ENCODE peak calls at places on chromosome 10, in nine cellular contexts. C is astrocyte of the spinal cord; A is lower lobe of right lung; S is AG09319; U is WTC11; M is heart right ventricle; V is CD4-positive, alpha-beta T cell; J is osteoblast; D is Calu3. K is an unnamed sample.

GRCh38 chr10:72140174-72140573 is 51.8 kb upstream of the SPOCK2 start:
- DNase-seq in C (no peak), A (no peak), S (no peak), U (no peak), M (no peak), V (no peak), J (no peak), D (no peak), K (no peak)

GRCh38 chr10:84903320-84903719 is 574.9 kb downstream of the CCSER2 start:
- DNase-seq in C (no peak), A (no peak), S (no peak), U (no peak), M (no peak), V (no peak), J (no peak), D (no peak), K (no peak)

GRCh38 chr10:61836233-61836887 is 65.1 kb upstream of the ARID5B start:
- DNase-seq in C (peak; percentile 34), A (no peak), S (no peak), U (no peak), M (no peak), V (no peak), J (no peak), D (no peak), K (no peak)

GRCh38 chr10:110501142-110501937 is 3.6 kb downstream of the DUSP5 start:
- DNase-seq in C (peak; percentile 96), A (peak; percentile 91), S (peak; percentile 71), U (peak; percentile 62), M (peak; percentile 96), V (peak; percentile 19), J (peak; percentile 96), D (peak; percentile 83), K (peak; percentile 66)

GRCh38 chr10:115727114-115727513 is 545.9 kb downstream of the GFRA1 start:
- DNase-seq in C (no peak), A (no peak), S (no peak), U (no peak), M (no peak), V (no peak), J (peak; percentile 15), D (no peak), K (no peak)

GRCh38 chr10:19169684-19170083 is 121.1 kb downstream of the MALRD1 start:
- DNase-seq in C (peak; percentile 6), A (no peak), S (no peak), U (no peak), M (no peak), V (no peak), J (no peak), D (no peak), K (no peak)

GRCh38 chr10:119680668-119681070 is 29.5 kb downstream of the BAG3 start:
- DNase-seq in C (peak; percentile 54), A (no peak), S (no peak), U (no peak), M (no peak), V (no peak), J (no peak), D (no peak), K (no peak)

GRCh38 chr10:24651923-24652322 is 71.8 kb downstream of the ARHGAP21 start:
- DNase-seq in C (no peak), A (no peak), S (no peak), U (no peak), M (no peak), V (no peak), J (no peak), D (no peak), K (no peak)

GRCh38 chr10:22321156-22321711 is 335 bp downstream of the BMI1 start:
- DNase-seq in C (peak; percentile 81), A (peak; percentile 80), S (no peak), U (peak; percentile 69), M (no peak), V (peak; percentile 43), J (peak; percentile 98), D (peak; percentile 64), K (peak; percentile 78)

GRCh38 chr10:3426190-3426845 is 253.7 kb upstream of the PITRM1 start:
- DNase-seq in C (peak; percentile 76), A (no peak), S (no peak), U (no peak), M (no peak), V (no peak), J (peak; percentile 45), D (peak; percentile 30), K (no peak)

GRCh38 chr10:13382759-13383753 is 35.0 kb upstream of the SEPHS1 start:
- DNase-seq in C (no peak), A (peak; percentile 89), S (no peak), U (peak; percentile 36), M (no peak), V (no peak), J (peak; percentile 81), D (peak; percentile 45), K (peak; percentile 87)

GRCh38 chr10:10209152-10209551 is 808.5 kb upstream of the CELF2 start:
- DNase-seq in C (no peak), A (no peak), S (peak; percentile 14), U (no peak), M (no peak), V (no peak), J (no peak), D (no peak), K (no peak)

DNA sequence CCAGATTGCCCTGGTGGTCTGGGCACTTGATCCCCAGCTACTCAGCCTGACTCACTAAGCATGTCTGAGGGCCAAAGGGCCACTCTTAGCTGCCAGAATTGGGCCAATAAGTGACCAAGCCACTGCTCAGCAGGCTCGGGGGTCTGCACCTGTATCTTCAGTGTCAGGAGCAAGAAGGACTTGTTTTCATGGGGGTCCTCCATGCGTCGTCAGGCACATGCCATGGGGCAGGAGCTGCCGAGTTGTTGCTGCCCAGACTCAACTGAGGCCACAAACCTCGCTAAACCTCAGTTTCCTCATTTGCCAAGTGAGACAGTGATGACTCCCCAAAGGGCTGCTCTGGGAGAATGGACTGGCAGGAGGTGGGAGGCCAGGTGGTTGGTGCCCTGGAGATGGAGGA is 158.6 kb upstream of the GDF10 start:
- DNase-seq in C (no peak), A (no peak), S (no peak), U (no peak), M (no peak), V (no peak), J (no peak), D (no peak), K (no peak)
- TF ChIP-seq CTCF in C (no peak), A (no peak), S (no peak), U (no peak), M (no peak), V (no peak), J (no peak), D (no peak), K (no peak)

DNA sequence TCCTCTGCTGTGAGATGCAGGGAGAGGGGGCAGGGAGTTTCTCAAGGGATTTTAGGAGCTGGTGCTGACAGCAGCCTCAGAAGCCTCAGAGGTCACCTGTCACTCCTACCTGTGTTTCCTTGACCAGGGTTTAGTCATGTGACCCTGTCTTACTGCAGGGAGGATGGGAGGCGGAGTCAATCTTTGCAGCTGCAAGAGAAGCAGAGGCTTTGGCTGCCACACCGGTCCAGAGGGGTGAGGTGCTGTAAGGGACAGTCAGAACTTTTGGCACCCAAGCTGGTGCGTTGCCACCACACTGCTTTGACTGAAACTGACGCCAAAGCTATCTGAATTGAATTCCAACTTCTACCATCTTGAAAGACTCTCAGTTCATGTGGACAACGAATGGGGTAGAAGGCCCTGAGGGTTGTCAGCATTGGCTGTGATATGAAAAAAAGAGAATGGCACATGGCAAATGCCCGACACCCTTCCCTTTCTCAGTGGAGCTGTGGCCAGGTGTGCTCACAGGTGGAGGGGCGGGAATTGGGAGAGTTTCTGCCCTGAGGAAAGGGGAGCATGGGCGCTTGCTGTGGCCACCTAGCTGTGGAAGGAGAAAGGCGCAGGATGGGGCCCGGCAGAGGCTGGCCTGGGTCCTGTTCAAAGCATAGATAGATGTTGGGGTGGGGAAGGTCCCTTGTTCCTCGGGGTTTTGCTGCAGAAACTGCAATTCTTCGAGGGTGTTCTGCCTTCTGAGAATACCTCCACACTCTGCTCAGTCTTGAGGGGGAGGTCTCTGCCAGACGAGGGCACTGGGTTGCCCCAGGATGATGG is 69.3 kb downstream of the ARHGAP22 start:
- DNase-seq in C (no peak), A (no peak), S (no peak), U (peak; percentile 47), M (no peak), V (no peak), J (no peak), D (no peak), K (peak; percentile 9)
- TF ChIP-seq CTCF in C (peak; percentile 28), A (no peak), S (no peak), U (no peak), M (no peak), V (no peak), J (peak; percentile 14), D (no peak), K (no peak)

GRCh38 chr10:87612107-87612506 is 47.6 kb upstream of the PAPSS2 start:
- DNase-seq in C (no peak), A (no peak), S (no peak), U (no peak), M (no peak), V (no peak), J (no peak), D (no peak), K (no peak)
- TF ChIP-seq CTCF in C (no peak), A (no peak), S (no peak), U (no peak), M (no peak), V (no peak), J (no peak), D (no peak), K (no peak)

GRCh38 chr10:121237718-121238117 is 360.5 kb downstream of the FGFR2 start:
- DNase-seq in C (no peak), A (no peak), S (no peak), U (no peak), M (no peak), V (no peak), J (peak; percentile 59), D (no peak), K (no peak)

GRCh38 chr10:121235692-121236091 is 362.6 kb downstream of the FGFR2 start:
- DNase-seq in C (no peak), A (no peak), S (no peak), U (no peak), M (no peak), V (no peak), J (no peak), D (no peak), K (no peak)

GRCh38 chr10:121231059-121231458 is 367.2 kb downstream of the FGFR2 start:
- DNase-seq in C (no peak), A (no peak), S (no peak), U (no peak), M (no peak), V (no peak), J (no peak), D (no peak), K (no peak)

GRCh38 chr10:121236621-121237020 is 361.6 kb downstream of the FGFR2 start:
- DNase-seq in C (no peak), A (no peak), S (no peak), U (no peak), M (no peak), V (no peak), J (no peak), D (no peak), K (peak; percentile 48)

GRCh38 chr10:121232494-121232893 is 365.8 kb downstream of the FGFR2 start:
- DNase-seq in C (no peak), A (no peak), S (no peak), U (no peak), M (no peak), V (no peak), J (no peak), D (no peak), K (no peak)
- TF ChIP-seq CTCF in C (no peak), A (no peak), S (no peak), U (no peak), M (no peak), V (no peak), J (no peak), D (no peak), K (no peak)

K was measured in Peyer's patch.